ENCODE peak calls at places on chromosomes 3 and 15, in five cellular contexts. V is HCT116, I is endodermal cell, J is A549, R is heart right ventricle. M is an unnamed sample.

GRCh38 chr3:172341482-172342059 is 106.7 kb downstream of the GHSR start:
- DNase-seq in V (peak; percentile 48), I (no peak), J (peak; percentile 60), R (no peak), M (no peak)

GRCh38 chr3:40290396-40290795 is 19.1 kb upstream of the EIF1B start:
- DNase-seq in V (no peak), I (peak; percentile 71), J (no peak), R (peak; percentile 58), M (no peak)

GRCh38 chr3:186598108-186598784 is 14.6 kb upstream of the AHSG start:
- DNase-seq in V (no peak), I (no peak), J (no peak), R (peak; percentile 66), M (no peak)

GRCh38 chr3:28138047-28138446 is 103.4 kb upstream of the CMC1 start:
- DNase-seq in V (no peak), I (no peak), J (no peak), R (no peak), M (no peak)

GRCh38 chr3:22990291-22991200 is 212.6 kb upstream of the UBE2E2 start:
- DNase-seq in V (no peak), I (no peak), J (no peak), R (no peak), M (no peak)

GRCh38 chr3:10518506-10519150 is 13.2 kb upstream of the ATP2B2 start:
- DNase-seq in V (no peak), I (peak; percentile 53), J (no peak), R (peak; percentile 27), M (peak; percentile 4)

GRCh38 chr15:83210619-83211018 is 3.0 kb upstream of the HDGFL3 start:
- DNase-seq in V (no peak), I (no peak), J (no peak), R (no peak), M (peak; percentile 17)

GRCh38 chr3:13548696-13549512 is at the start of gene FBLN2:
- DNase-seq in V (no peak), I (peak; percentile 88), J (no peak), R (peak; percentile 72), M (no peak)

GRCh38 chr3:151974067-151974466 is 100.6 kb downstream of the SUCNR1 start:
- DNase-seq in V (no peak), I (no peak), J (no peak), R (no peak), M (no peak)

GRCh38 chr15:58458076-58458475 is 26.3 kb downstream of the LIPC start:
- DNase-seq in V (no peak), I (no peak), J (no peak), R (no peak), M (no peak)

GRCh38 chr3:172658344-172659245 is 52.3 kb downstream of the NCEH1 start:
- DNase-seq in V (peak; percentile 94), I (peak; percentile 62), J (peak; percentile 92), R (no peak), M (peak; percentile 87)

GRCh38 chr3:170766823-170767575 is 103.0 kb downstream of the RPL22L1 start:
- DNase-seq in V (no peak), I (no peak), J (no peak), R (no peak), M (no peak)

GRCh38 chr15:25668236-25668635 is 194.9 kb downstream of the ATP10A start:
- DNase-seq in V (no peak), I (no peak), J (no peak), R (no peak), M (no peak)

GRCh38 chr3:125042725-125043406 is 12.9 kb downstream of the HEG1 start:
- DNase-seq in V (no peak), I (peak; percentile 47), J (no peak), R (peak; percentile 71), M (no peak)

GRCh38 chr15:51425517-51426033 is 84.1 kb downstream of the GLDN start:
- DNase-seq in V (no peak), I (no peak), J (no peak), R (no peak), M (no peak)

GRCh38 chr15:85624241-85624855 is 170.4 kb downstream of the KLHL25 start:
- DNase-seq in V (no peak), I (no peak), J (no peak), R (no peak), M (no peak)

GRCh38 chr3:99562138-99562537 is 76.3 kb upstream of the COL8A1 start:
- DNase-seq in V (no peak), I (peak; percentile 84), J (no peak), R (no peak), M (no peak)

GRCh38 chr3:188067932-188068331 is 86.0 kb upstream of the LPP start:
- DNase-seq in V (no peak), I (no peak), J (peak; percentile 16), R (no peak), M (no peak)

GRCh38 chr3:114519415-114519814 is 225.6 kb downstream of the TIGIT start:
- DNase-seq in V (no peak), I (peak; percentile 70), J (peak; percentile 54), R (no peak), M (no peak)

GRCh38 chr15:69573815-69574472 is 121.3 kb downstream of the RPLP1 start:
- DNase-seq in V (no peak), I (no peak), J (no peak), R (no peak), M (peak; percentile 7)

GRCh38 chr3:30835667-30836066 is 58.8 kb downstream of the GADL1 start:
- DNase-seq in V (no peak), I (no peak), J (no peak), R (no peak), M (no peak)

GRCh38 chr3:64971584-64971983 is 283.8 kb upstream of the ADAMTS9 start:
- DNase-seq in V (no peak), I (no peak), J (no peak), R (no peak), M (no peak)

GRCh38 chr15:47663106-47663505 is 54.2 kb upstream of the SEMA6D start:
- DNase-seq in V (no peak), I (no peak), J (no peak), R (no peak), M (peak; percentile 16)

GRCh38 chr3:13484861-13485590 is 4.9 kb downstream of the HDAC11 start:
- DNase-seq in V (peak; percentile 52), I (peak; percentile 57), J (peak; percentile 60), R (peak; percentile 83), M (no peak)

GRCh38 chr3:14145670-14146380 is 21.0 kb downstream of the TMEM43 start:
- DNase-seq in V (no peak), I (peak; percentile 56), J (no peak), R (no peak), M (no peak)

GRCh38 chr3:156176048-156176447 is 55.7 kb downstream of the KCNAB1 start:
- DNase-seq in V (no peak), I (no peak), J (no peak), R (no peak), M (no peak)

GRCh38 chr3:35773398-35773797 is 134.1 kb downstream of the ARPP21 start:
- DNase-seq in V (no peak), I (no peak), J (no peak), R (no peak), M (no peak)

GRCh38 chr3:138257986-138258385 is 70.9 kb downstream of the ARMC8 start:
- DNase-seq in V (no peak), I (no peak), J (no peak), R (no peak), M (no peak)

GRCh38 chr3:117409701-117410459 is 700.3 kb downstream of the TUSC7 start:
- DNase-seq in V (no peak), I (no peak), J (no peak), R (no peak), M (no peak)

GRCh38 chr15:62969442-62970089 is 73.0 kb upstream of the TPM1 start:
- DNase-seq in V (no peak), I (no peak), J (no peak), R (no peak), M (no peak)

GRCh38 chr3:193812791-193813505 is 219.9 kb downstream of the OPA1 start:
- DNase-seq in V (no peak), I (peak; percentile 95), J (no peak), R (no peak), M (no peak)

GRCh38 chr15:42146551-42147430 is 9.6 kb downstream of the PLA2G4F start:
- DNase-seq in V (no peak), I (no peak), J (no peak), R (no peak), M (no peak)

GRCh38 chr3:57752307-57752706 is 3.8 kb upstream of the SLMAP start:
- DNase-seq in V (peak; percentile 88), I (no peak), J (peak; percentile 45), R (no peak), M (no peak)

GRCh38 chr3:158709666-158710083 is 22.6 kb downstream of the RARRES1 start:
- DNase-seq in V (no peak), I (no peak), J (peak; percentile 54), R (no peak), M (peak; percentile 99)

GRCh38 chr3:24494616-24495333 is at the start of gene THRB:
- DNase-seq in V (peak; percentile 27), I (peak; percentile 90), J (peak; percentile 70), R (peak; percentile 79), M (no peak)

GRCh38 chr15:59282515-59283337 is 76.1 kb downstream of the LDHAL6B start:
- DNase-seq in V (no peak), I (no peak), J (peak; percentile 54), R (no peak), M (no peak)

GRCh38 chr3:190322604-190323240 is 476 bp upstream of the CLDN1 start:
- DNase-seq in V (no peak), I (no peak), J (no peak), R (no peak), M (no peak)

GRCh38 chr3:193970773-193971206 is 165.2 kb upstream of the HES1 start:
- DNase-seq in V (no peak), I (no peak), J (no peak), R (no peak), M (no peak)

GRCh38 chr3:49674491-49674983 is 386 bp downstream of the APEH start:
- DNase-seq in V (no peak), I (no peak), J (no peak), R (no peak), M (no peak)

DNA sequence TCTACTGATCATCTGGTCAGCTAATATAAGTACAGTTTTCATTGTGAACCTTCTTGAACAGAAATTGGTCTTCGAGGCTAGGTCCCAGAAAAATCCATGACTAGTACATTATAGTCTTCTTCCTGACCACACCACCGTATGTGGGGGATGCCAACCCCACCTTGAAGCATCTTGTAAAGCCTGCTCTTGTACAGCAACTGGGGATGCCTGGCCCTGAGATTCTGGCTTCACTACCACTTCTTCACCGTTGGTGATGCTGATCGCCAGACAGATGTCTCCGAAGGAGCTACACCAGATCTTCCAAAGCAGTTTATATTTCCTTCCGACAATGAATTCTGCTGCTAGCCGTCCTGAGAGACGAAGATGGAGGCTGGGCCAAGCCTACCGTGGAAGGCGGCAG is 238.3 kb downstream of the CDIN1 start:
- DNase-seq in V (no peak), I (no peak), J (no peak), R (no peak), M (no peak)
- H3K4me3 ChIP-seq in V (no peak overlapping the region), I (no peak overlapping the region), J (no peak overlapping the region), R (no peak overlapping the region), M (no peak overlapping the region)

GRCh38 chr3:52197499-52197841 is 490 bp upstream of the ALAS1 start:
- DNase-seq in V (no peak), I (no peak), J (no peak), R (no peak), M (no peak)
- TF ChIP-seq CTCF in V (no peak), I (no peak), J (no peak), R (no peak), M (no peak)

GRCh38 chr3:150370129-150370602 is 37.9 kb upstream of the TSC22D2 start:
- DNase-seq in V (peak; percentile 92), I (peak; percentile 80), J (peak; percentile 95), R (no peak), M (peak; percentile 89)
- H3K4me3 ChIP-seq in V (peak overlapping the region; percentile 38), I (no peak overlapping the region), J (peak overlapping the region; percentile 47), R (peak overlapping the region; percentile 14), M (peak overlapping the region; percentile 58)

GRCh38 chr3:146594843-146595482 is 10.2 kb downstream of the PLSCR5 start:
- DNase-seq in V (peak; percentile 16), I (no peak), J (peak; percentile 33), R (no peak), M (no peak)
- TF ChIP-seq CTCF in V (peak; percentile 39), I (peak; percentile 78), J (peak; percentile 55), R (peak; percentile 26), M (peak; percentile 13)

M was measured in AG04449.